ENCODE peak calls at places on chromosomes 6 and 20, in seven cellular contexts. H is spleen; F is activated naive CD4-positive, alpha-beta T cell treated with anti-CD3 and anti-CD28 coated beads, Interleukin-2, amount 10 ng/mL, durations not matched to agents 7 days and 5 days; Z is T-helper 17 cell; B is stimulated activated CD4-positive, alpha-beta T cell treated with anti-CD3 and anti-CD28 coated beads, Interleukin-2, amount 100 ng/mL, for 24 hours; V is EL; Y is NCI-H524. O is an unnamed sample.
A peak's percentile ranks its signal among the peaks of the same experiment; 100 is the strongest.

GRCh38 chr20:25584905-25585704 is at the start of gene NINL:
- DNase-seq in H (peak; percentile 80), F (peak; percentile 71), Z (peak; percentile 15), B (peak; percentile 36), V (peak; percentile 73), Y (peak; percentile 33), O (peak; percentile 39)

GRCh38 chr20:57650266-57650665 is 30.0 kb upstream of the ZBP1 start:
- DNase-seq in H (peak; percentile 54), F (no peak), Z (no peak), B (peak; percentile 1), V (no peak), Y (no peak), O (no peak)

GRCh38 chr6:2448826-2449571 is 203.6 kb upstream of the GMDS start:
- DNase-seq in H (no peak), F (peak; percentile 34), Z (no peak), B (no peak), V (peak; percentile 83), Y (peak; percentile 46), O (no peak)

GRCh38 chr6:100171533-100172321 is 177.7 kb upstream of the MCHR2 start:
- DNase-seq in H (no peak), F (no peak), Z (no peak), B (no peak), V (peak; percentile 17), Y (no peak), O (no peak)

GRCh38 chr6:15498640-15499039 is 164.2 kb downstream of the DTNBP1 start:
- DNase-seq in H (no peak), F (no peak), Z (no peak), B (no peak), V (no peak), Y (no peak), O (no peak)

GRCh38 chr6:25202505-25202904 is 76.7 kb upstream of the CARMIL1 start:
- DNase-seq in H (no peak), F (no peak), Z (no peak), B (no peak), V (peak; percentile 78), Y (no peak), O (no peak)

GRCh38 chr6:134092449-134092848 is 40.0 kb upstream of the SLC2A12 start:
- DNase-seq in H (no peak), F (no peak), Z (no peak), B (no peak), V (no peak), Y (no peak), O (no peak)

GRCh38 chr6:90251295-90251992 is 45.2 kb downstream of the BACH2 start:
- DNase-seq in H (no peak), F (no peak), Z (no peak), B (no peak), V (no peak), Y (no peak), O (no peak)

GRCh38 chr6:54681987-54682386 is 164.6 kb upstream of the FAM83B start:
- DNase-seq in H (no peak), F (no peak), Z (no peak), B (no peak), V (peak; percentile 74), Y (no peak), O (peak; percentile 12)

GRCh38 chr6:27061235-27061993 is 186.1 kb upstream of the PRSS16 start:
- DNase-seq in H (no peak), F (no peak), Z (no peak), B (no peak), V (no peak), Y (no peak), O (no peak)

GRCh38 chr6:136591617-136592016 is 41.4 kb upstream of the MAP7 start:
- DNase-seq in H (no peak), F (no peak), Z (no peak), B (no peak), V (no peak), Y (no peak), O (no peak)

GRCh38 chr20:34045294-34045693 is 51.6 kb downstream of the RALY start:
- DNase-seq in H (no peak), F (no peak), Z (no peak), B (no peak), V (peak; percentile 16), Y (no peak), O (no peak)